ENCODE peak calls at places on chromosome 19, in seven cellular contexts. L is CD4-positive, alpha-beta memory T cell; B is ascending aorta; N is brain microvascular endothelial cell; T is left ventricle myocardium inferior; E is stomach; W is tibial artery. H is an unnamed sample.
A peak's percentile ranks its signal among the peaks of the same experiment; 100 is the strongest.

GRCh38 chr19:41431426-41432386 is 4.5 kb upstream of the B3GNT8 start:
- DNase-seq in E (no peak), W (no peak), L (no peak), N (peak; percentile 33), T (peak; percentile 82), B (no peak), H (no peak)

GRCh38 chr19:19997656-19998268 is 41.5 kb downstream of the ZNF682 start:
- DNase-seq in E (peak; percentile 27), L (peak; percentile 38), N (no peak), B (no peak), T (peak; percentile 22), W (no peak), H (no peak)

GRCh38 chr19:13955662-13956364 is 3.5 kb downstream of the DCAF15 start:
- DNase-seq in T (no peak), W (no peak), E (no peak), L (no peak), N (no peak), B (no peak), H (no peak)

GRCh38 chr19:12984683-12985048 is 10.6 kb upstream of the NFIX start:
- DNase-seq in W (no peak), L (no peak), B (no peak), N (no peak), E (no peak), T (no peak), H (no peak)

GRCh38 chr19:57103573-57104277 is 16.1 kb upstream of the USP29 start:
- DNase-seq in E (peak; percentile 41), L (peak; percentile 64), W (peak; percentile 53), N (peak; percentile 38), T (peak; percentile 38), B (no peak), H (no peak)

GRCh38 chr19:1747285-1748114 is 5.8 kb upstream of the ONECUT3 start:
- DNase-seq in N (peak; percentile 77), W (no peak), E (peak; percentile 73), T (no peak), L (no peak), B (no peak), H (no peak)

GRCh38 chr19:8004723-8005513 is 523 bp downstream of the ELAVL1 start:
- DNase-seq in L (peak; percentile 11), B (no peak), W (no peak), T (no peak), E (no peak), N (no peak), H (no peak)

GRCh38 chr19:35587326-35587725 is 1.4 kb downstream of the PMIS2 start:
- DNase-seq in L (no peak), E (no peak), T (no peak), N (peak; percentile 4), W (no peak), B (no peak), H (no peak)

GRCh38 chr19:14050512-14050911 is 11.4 kb downstream of the PALM3 start:
- DNase-seq in T (no peak), W (no peak), L (no peak), E (no peak), B (no peak), N (no peak), H (no peak)

GRCh38 chr19:46823049-46823448 is 27.6 kb downstream of the AP2S1 start:
- DNase-seq in N (no peak), L (no peak), E (no peak), B (no peak), W (no peak), T (no peak), H (no peak)

GRCh38 chr19:2171349-2172145 is 7.8 kb downstream of the DOT1L start:
- DNase-seq in E (peak; percentile 39), B (no peak), L (peak; percentile 71), W (no peak), N (no peak), T (peak; percentile 73), H (no peak)

GRCh38 chr19:48443731-48444128 is 2.1 kb upstream of the GRWD1 start:
- DNase-seq in L (no peak), T (no peak), W (no peak), N (no peak), B (no peak), E (no peak), H (no peak)

GRCh38 chr19:49848938-49849337 is 2.0 kb upstream of the PTOV1 start:
- DNase-seq in N (no peak), B (no peak), T (no peak), L (no peak), E (no peak), W (no peak), H (no peak)

GRCh38 chr19:10899171-10899653 is 27.9 kb downstream of the CARM1 start:
- DNase-seq in W (no peak), T (peak; percentile 56), N (no peak), L (no peak), B (no peak), E (peak; percentile 85), H (no peak)

GRCh38 chr19:1862424-1863307 is 713 bp downstream of the KLF16 start:
- DNase-seq in W (no peak), B (no peak), N (no peak), E (no peak), T (no peak), L (peak; percentile 68), H (no peak)

GRCh38 chr19:47651132-47651531 is 42.2 kb downstream of the BICRA start:
- DNase-seq in N (no peak), B (no peak), E (no peak), W (no peak), T (no peak), L (no peak), H (no peak)

GRCh38 chr19:48506138-48506733 is 5.4 kb downstream of the LMTK3 start:
- DNase-seq in L (peak; percentile 67), W (no peak), N (no peak), B (no peak), E (no peak), T (no peak), H (no peak)

GRCh38 chr19:51737924-51738323 is 13.8 kb downstream of the FPR1 start:
- DNase-seq in N (no peak), B (no peak), E (no peak), L (no peak), T (no peak), W (no peak), H (no peak)

DNA sequence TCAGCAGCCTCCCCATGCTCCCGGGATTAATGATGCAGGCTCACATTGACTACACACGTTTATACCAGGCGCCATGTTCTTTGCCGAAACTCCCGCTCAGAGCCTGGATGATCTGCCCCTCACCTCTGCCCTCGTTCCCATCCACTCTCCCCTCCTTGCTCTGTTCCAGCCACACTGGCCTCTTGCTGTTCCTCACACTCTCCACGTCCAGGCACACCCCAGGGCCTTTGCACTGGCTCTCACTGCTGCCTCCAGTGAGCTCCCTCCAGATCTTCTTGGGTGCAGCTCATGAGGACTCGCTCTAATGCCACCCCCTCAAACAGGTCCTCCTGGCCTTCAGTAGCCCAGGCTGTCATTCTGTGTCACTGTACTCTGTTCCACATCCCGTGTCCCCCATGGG is 39.2 kb downstream of the DPF1 start:
- DNase-seq in L (no peak), E (no peak), B (no peak), W (no peak), T (no peak), N (no peak), H (no peak)
- H3K4me3 ChIP-seq in L (no peak overlapping the region), E (no peak overlapping the region), B (no peak overlapping the region), W (no peak overlapping the region), T (no peak overlapping the region), N (no peak overlapping the region), H (no peak overlapping the region)

DNA sequence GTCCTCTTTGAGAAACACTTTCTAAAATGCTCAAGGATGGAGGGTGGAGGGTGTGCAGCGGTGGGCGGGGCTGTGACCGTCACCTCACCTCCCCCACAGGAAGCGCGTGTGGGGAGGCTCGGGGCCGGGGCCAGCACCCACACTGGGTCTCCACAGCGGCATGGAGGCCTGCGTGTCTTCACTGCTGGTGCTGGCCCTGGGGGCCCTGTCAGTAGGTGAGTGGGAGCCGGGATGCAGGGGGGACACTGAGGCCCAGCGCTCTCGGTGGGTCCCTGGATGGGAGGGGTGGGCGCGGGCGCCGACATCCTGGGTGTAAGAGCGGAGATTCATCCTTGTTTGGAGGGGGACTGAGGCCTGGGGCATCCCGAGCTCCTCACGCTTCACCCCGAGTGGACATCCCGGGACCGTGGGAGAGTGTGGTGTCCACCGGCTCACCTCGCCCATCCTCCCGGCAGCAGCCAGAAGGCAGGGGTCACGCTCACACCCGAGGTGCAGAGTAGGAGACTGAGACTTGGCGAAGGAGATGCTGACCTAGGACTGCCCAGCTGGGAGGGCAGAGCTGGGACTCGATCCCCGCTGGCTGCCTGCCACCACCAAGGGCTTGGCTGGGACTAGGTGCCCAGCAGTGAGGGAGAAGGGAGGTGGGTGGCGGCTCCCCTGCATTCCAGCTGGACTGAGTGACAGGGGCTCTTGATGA is at the start of gene GZMM:
- DNase-seq in L (peak; percentile 82), B (no peak), E (no peak), N (no peak), W (no peak), T (no peak), H (no peak)
- H3K27ac ChIP-seq in L (peak within 1 kb of the TSS; percentile 72), B (no peak within 1 kb of the TSS), E (no peak within 1 kb of the TSS), N (no peak within 1 kb of the TSS), W (no peak within 1 kb of the TSS), T (no peak within 1 kb of the TSS), H (no peak within 1 kb of the TSS)

GRCh38 chr19:4555657-4556561 is 3.6 kb downstream of the SEMA6B start:
- DNase-seq in T (no peak), E (no peak), W (no peak), L (no peak), N (no peak), B (no peak), H (no peak)

GRCh38 chr19:4556574-4557185 is 2.8 kb downstream of the SEMA6B start:
- DNase-seq in B (no peak), N (no peak), L (no peak), E (no peak), W (no peak), T (no peak), H (no peak)

GRCh38 chr19:4557186-4557970 is 2.1 kb downstream of the SEMA6B start:
- DNase-seq in E (no peak), W (no peak), N (no peak), T (no peak), L (no peak), B (no peak), H (no peak)

GRCh38 chr19:4559569-4559968 is at the start of gene SEMA6B:
- DNase-seq in W (peak; percentile 53), L (no peak), E (peak; percentile 35), T (peak; percentile 55), B (no peak), N (peak; percentile 9), H (no peak)

GRCh38 chr19:4557971-4558941 is 1.2 kb downstream of the SEMA6B start:
- DNase-seq in B (no peak), L (peak; percentile 9), E (peak; percentile 59), T (no peak), W (no peak), N (no peak), H (no peak)
- H3K4me3 ChIP-seq in B (peak overlapping the region; percentile 45), L (no peak overlapping the region), E (peak overlapping the region; percentile 44), T (peak overlapping the region; percentile 66), W (peak overlapping the region; percentile 34), N (no peak overlapping the region), H (peak overlapping the region; percentile 40)

DNA sequence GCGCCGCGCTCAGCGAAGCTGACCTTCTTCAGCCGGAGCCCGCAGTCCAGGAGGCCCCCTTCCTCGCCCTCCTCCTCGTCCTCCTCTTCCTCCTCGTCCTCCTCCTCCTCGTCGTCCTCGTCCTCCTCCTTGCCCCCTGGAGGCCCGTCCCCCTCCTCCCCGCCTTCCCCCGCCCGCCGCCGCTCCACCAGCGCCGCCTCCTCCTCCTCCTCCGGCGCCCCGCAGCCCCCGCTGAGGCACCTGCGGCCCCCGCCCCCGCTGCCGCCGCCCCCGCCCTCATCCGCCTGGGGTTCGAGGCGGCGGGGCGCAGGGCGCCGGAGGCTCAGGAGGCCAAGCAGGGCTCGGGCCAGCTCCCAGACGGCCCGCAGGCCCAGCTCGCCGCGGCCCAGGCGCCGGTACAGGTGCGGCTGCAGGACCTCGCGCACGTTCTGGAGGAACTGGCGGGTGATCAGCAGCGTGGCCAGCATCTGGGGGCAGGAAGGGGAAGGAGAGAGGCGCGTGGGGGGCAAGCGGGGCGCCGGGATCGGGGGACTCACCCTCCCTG is 6.1 kb downstream of the ANO8 start:
- DNase-seq in L (peak; percentile 33), W (no peak), N (no peak), E (no peak), T (no peak), B (no peak), H (no peak)
- H3K27ac ChIP-seq in L (peak overlapping the region; percentile 67), W (peak overlapping the region; percentile 49), N (no peak overlapping the region), E (peak overlapping the region; percentile 36), T (no peak overlapping the region), B (no peak overlapping the region), H (no peak overlapping the region)

H was measured in SK-N-MC.